ENCODE peak calls at places on chromosomes 4 and X, in five cellular contexts. F is upper lobe of right lung, Y is MM.1S, L is HCT116, D is suprapubic skin. U is an unnamed sample.

GRCh38 chr4:107970063-107970798 is 19.5 kb upstream of the HADH start:
- DNase-seq in D (no peak), F (no peak), Y (no peak), L (no peak), U (no peak)

GRCh38 chr4:138007572-138007971 is 234.6 kb downstream of the SLC7A11 start:
- DNase-seq in F (no peak), D (no peak), Y (no peak), L (peak; percentile 13), U (no peak)

GRCh38 chr4:78612398-78613005 is 60.9 kb downstream of the ANXA3 start:
- DNase-seq in F (no peak), L (no peak), Y (peak; percentile 63), D (no peak), U (no peak)

GRCh38 chrX:120604359-120604782 is 470 bp downstream of the MCTS1 start:
- DNase-seq in F (no peak), Y (peak; percentile 29), D (no peak), L (no peak), U (peak; percentile 9)

GRCh38 chrX:153474266-153474665 is 3.9 kb upstream of the HAUS7 start:
- DNase-seq in Y (no peak), D (no peak), F (no peak), L (no peak), U (no peak)

GRCh38 chrX:413322-414201 is 26.9 kb upstream of the PPP2R3B start:
- DNase-seq in F (no peak), Y (no peak), L (no peak), D (no peak), U (no peak)

GRCh38 chr4:72970756-72971155 is 98.8 kb downstream of the COX18 start:
- DNase-seq in F (no peak), Y (no peak), L (no peak), D (no peak), U (no peak)

GRCh38 chr4:106351016-106351415 is 17.6 kb downstream of the GIMD1 start:
- DNase-seq in Y (no peak), D (no peak), L (no peak), F (no peak), U (peak; percentile 52)

GRCh38 chr4:42404001-42404400 is 6.7 kb downstream of the SHISA3 start:
- DNase-seq in D (no peak), L (no peak), Y (no peak), F (no peak), U (no peak)

GRCh38 chrX:118495061-118495921 is at the start of gene DOCK11:
- DNase-seq in L (no peak), F (peak; percentile 91), D (peak; percentile 90), Y (peak; percentile 72), U (no peak)

GRCh38 chr4:52376107-52376704 is 282.9 kb downstream of the USP46 start:
- DNase-seq in D (no peak), F (no peak), L (peak; percentile 33), Y (peak; percentile 10), U (peak; percentile 15)

GRCh38 chr4:15234585-15235126 is 193.2 kb upstream of the C1QTNF7 start:
- DNase-seq in L (no peak), Y (no peak), D (no peak), F (no peak), U (peak; percentile 91)

GRCh38 chr4:42237451-42237850 is 85.0 kb upstream of the BEND4 start:
- DNase-seq in Y (no peak), L (no peak), D (no peak), F (no peak), U (no peak)

GRCh38 chr4:88765729-88766128 is 68.1 kb upstream of the NAP1L5 start:
- DNase-seq in F (no peak), Y (no peak), D (no peak), L (no peak), U (peak; percentile 75)

GRCh38 chrX:123983240-123983639 is 21.7 kb downstream of the STAG2 start:
- DNase-seq in Y (no peak), L (no peak), F (no peak), D (no peak), U (no peak)

GRCh38 chrX:47241201-47242011 is 8.6 kb downstream of the USP11 start:
- DNase-seq in L (no peak), Y (no peak), D (peak; percentile 52), F (no peak), U (no peak)

GRCh38 chrX:43809463-43809862 is 72.8 kb downstream of the MAOB start:
- DNase-seq in Y (no peak), L (no peak), D (no peak), F (no peak), U (no peak)

GRCh38 chrX:152915541-152916241 is 17.8 kb downstream of the ZNF185 start:
- DNase-seq in Y (peak; percentile 9), L (peak; percentile 18), F (no peak), D (no peak), U (no peak)

GRCh38 chr4:128354205-128354821 is 66.7 kb upstream of the PGRMC2 start:
- DNase-seq in D (no peak), Y (no peak), F (no peak), L (no peak), U (peak; percentile 86)

GRCh38 chr4:71184195-71184781 is 154.5 kb upstream of the SLC4A4 start:
- DNase-seq in D (no peak), Y (peak; percentile 80), L (peak; percentile 63), F (no peak), U (peak; percentile 14)

GRCh38 chr4:183098080-183098722 is 856 bp upstream of the WWC2 start:
- DNase-seq in D (peak; percentile 72), F (peak; percentile 88), Y (peak; percentile 57), L (no peak), U (peak; percentile 18)

GRCh38 chr4:57303012-57303751 is 193.0 kb upstream of the IGFBP7 start:
- DNase-seq in D (no peak), F (no peak), Y (no peak), L (no peak), U (peak; percentile 8)

GRCh38 chrX:129239371-129239770 is 283.9 kb downstream of the SMARCA1 start:
- DNase-seq in L (no peak), D (no peak), F (no peak), Y (no peak), U (peak; percentile 1)

GRCh38 chrX:46588263-46588662 is 14.7 kb downstream of the CHST7 start:
- DNase-seq in Y (no peak), F (no peak), D (no peak), L (no peak), U (peak; percentile 34)

GRCh38 chrX:138875472-138875871 is 164.0 kb upstream of the FGF13 start:
- DNase-seq in L (no peak), Y (no peak), F (no peak), D (no peak), U (no peak)

GRCh38 chr4:186104114-186104894 is at the start of gene FAM149A:
- DNase-seq in D (no peak), L (peak; percentile 19), F (peak; percentile 89), Y (peak; percentile 83), U (no peak)

GRCh38 chrX:1170243-1170642 is 42.2 kb downstream of the CRLF2 start:
- DNase-seq in Y (no peak), D (no peak), F (no peak), L (no peak), U (no peak)

GRCh38 chr4:7128651-7129050 is 60.8 kb upstream of the GRPEL1 start:
- DNase-seq in Y (no peak), F (no peak), D (no peak), L (no peak), U (no peak)
- TF ChIP-seq CTCF in Y (no peak), F (no peak), D (no peak), L (no peak), U (no peak)

GRCh38 chr4:40557741-40558140 is 71.9 kb downstream of the RBM47 start:
- DNase-seq in L (no peak), D (no peak), F (no peak), Y (no peak), U (no peak)
- H3K4me1 ChIP-seq in L (peaks cover 44% of the 10 kb centered on the region), D (peaks cover 2% of the 10 kb centered on the region), F (peaks cover 11% of the 10 kb centered on the region), Y (peaks cover 10% of the 10 kb centered on the region), U (peaks cover 4% of the 10 kb centered on the region)

GRCh38 chr4:21451032-21451431 is 497.5 kb downstream of the KCNIP4 start:
- DNase-seq in F (no peak), D (no peak), Y (no peak), L (no peak), U (peak; percentile 89)

GRCh38 chr4:21450331-21450730 is 498.2 kb downstream of the KCNIP4 start:
- DNase-seq in D (no peak), Y (no peak), L (no peak), F (no peak), U (no peak)

GRCh38 chr4:21452931-21453330 is 495.6 kb downstream of the KCNIP4 start:
- DNase-seq in F (no peak), D (no peak), L (no peak), Y (no peak), U (peak; percentile 40)

DNA sequence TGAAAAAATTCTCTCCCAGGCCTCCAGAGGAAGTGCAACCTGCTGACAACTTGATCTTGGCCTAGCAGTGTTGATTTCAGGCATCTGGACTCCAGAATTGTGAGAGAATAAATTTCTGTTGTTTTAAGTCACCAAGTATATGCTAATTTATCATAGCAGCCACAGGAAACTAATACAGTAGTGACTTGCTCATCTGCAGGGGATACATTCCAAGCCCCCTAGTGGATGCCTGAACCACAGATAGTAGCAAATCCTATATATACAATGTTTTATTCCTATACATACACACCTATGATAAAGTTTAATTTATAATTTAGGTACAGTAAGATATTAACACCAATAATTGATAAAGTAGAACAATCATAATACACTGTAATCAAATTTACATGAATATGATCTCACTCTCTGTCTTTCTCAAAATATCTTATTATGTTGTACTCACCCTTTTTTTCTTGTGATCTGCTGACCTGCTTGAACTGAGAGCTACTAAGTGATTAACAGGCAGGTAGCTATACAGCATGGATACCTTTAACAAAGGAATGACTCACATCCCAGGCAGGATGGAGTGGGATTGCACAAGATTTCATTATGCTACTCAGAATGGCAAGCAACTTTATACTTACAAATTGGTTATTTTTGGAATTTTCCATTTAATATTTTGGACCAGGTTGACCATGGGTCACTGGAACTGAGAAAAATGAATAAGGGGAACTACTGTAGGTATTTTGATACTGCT is 501.1 kb downstream of the KCNIP4 start:
- DNase-seq in F (no peak), L (no peak), D (no peak), Y (no peak), U (peak; percentile 88)
- TF ChIP-seq CTCF in F (no peak), L (no peak), D (no peak), Y (no peak), U (peak; percentile 36)

DNA sequence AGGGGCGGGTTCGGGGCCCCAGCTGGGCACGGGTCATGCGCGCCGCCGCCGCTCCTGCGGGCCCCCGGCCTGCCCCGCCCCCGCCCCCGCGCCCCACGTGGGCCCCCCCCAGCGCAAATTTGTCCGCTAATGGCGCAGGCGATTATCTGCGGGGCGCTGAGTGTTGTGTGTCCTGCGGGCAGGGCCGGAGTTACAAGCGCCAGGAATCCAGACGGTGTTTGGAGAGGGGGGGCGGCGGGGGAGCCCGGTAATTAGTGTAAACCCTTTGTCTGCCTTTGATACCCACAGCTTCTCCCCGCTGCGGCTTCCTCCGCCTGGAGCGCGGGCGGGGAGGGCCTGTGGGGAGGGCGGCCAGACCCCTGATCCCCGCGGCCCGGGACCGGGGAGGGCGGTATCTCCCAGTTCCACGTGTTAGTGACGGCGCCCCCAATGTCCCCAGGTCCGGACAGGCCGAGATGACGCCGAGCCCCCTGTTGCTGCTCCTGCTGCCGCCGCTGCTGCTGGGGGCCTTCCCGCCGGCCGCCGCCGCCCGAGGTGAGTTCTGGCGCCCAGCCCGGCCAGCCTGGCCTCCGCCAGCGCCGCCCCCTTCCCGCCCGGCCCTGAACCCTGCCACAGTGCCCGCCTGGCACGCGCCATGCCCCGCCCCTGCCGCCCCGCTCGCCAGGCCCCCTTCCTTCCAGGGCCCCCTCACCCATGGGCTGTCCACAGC is 759 bp downstream of the FGFRL1 start:
- DNase-seq in F (peak; percentile 81), L (no peak), Y (no peak), D (no peak), U (no peak)
- H3K4me1 ChIP-seq in F (peaks cover 19% of the 10 kb centered on the region), L (peaks cover 29% of the 10 kb centered on the region), Y (no peaks in the 10 kb centered on the region), D (peaks cover 31% of the 10 kb centered on the region), U (no peaks in the 10 kb centered on the region)